ENCODE peak calls at places on chromosomes 13 and 19, in eight cellular contexts. One of them, this sample, is unnamed.

GRCh38 chr19:49936549-49936948 is 7.2 kb upstream of the NUP62 start:
- DNase-seq in head of caudate nucleus: no peak
- DNase-seq in CD4-positive, alpha-beta memory T cell: no peak
- DNase-seq in SK-MEL-5: no peak
- DNase-seq in NCI-H1417: no peak
- DNase-seq in activated CD4-positive, alpha-beta T cell treated with anti-CD3 and anti-CD28 coated beads for 24 hours: no peak
- DNase-seq in BJ: no peak
- DNase-seq in endodermal cell: no peak
- DNase-seq in this sample: no peak

GRCh38 chr13:86601351-86601750 is 802.1 kb upstream of the SLITRK6 start:
- DNase-seq in head of caudate nucleus: no peak
- DNase-seq in CD4-positive, alpha-beta memory T cell: no peak
- DNase-seq in SK-MEL-5: peak
- DNase-seq in NCI-H1417: no peak
- DNase-seq in activated CD4-positive, alpha-beta T cell treated with anti-CD3 and anti-CD28 coated beads for 24 hours: no peak
- DNase-seq in BJ: no peak
- DNase-seq in endodermal cell: no peak
- DNase-seq in this sample: no peak

GRCh38 chr13:51524846-51525566 is 59.3 kb upstream of the WDFY2 start:
- DNase-seq in head of caudate nucleus: no peak
- DNase-seq in CD4-positive, alpha-beta memory T cell: no peak
- DNase-seq in SK-MEL-5: no peak
- DNase-seq in NCI-H1417: no peak
- DNase-seq in activated CD4-positive, alpha-beta T cell treated with anti-CD3 and anti-CD28 coated beads for 24 hours: no peak
- DNase-seq in BJ: no peak
- DNase-seq in endodermal cell: no peak
- DNase-seq in this sample: no peak

GRCh38 chr13:109859216-109859835 is 72.9 kb upstream of the IRS2 start:
- DNase-seq in head of caudate nucleus: no peak
- DNase-seq in CD4-positive, alpha-beta memory T cell: no peak
- DNase-seq in SK-MEL-5: no peak
- DNase-seq in NCI-H1417: no peak
- DNase-seq in activated CD4-positive, alpha-beta T cell treated with anti-CD3 and anti-CD28 coated beads for 24 hours: no peak
- DNase-seq in BJ: no peak
- DNase-seq in endodermal cell: peak
- DNase-seq in this sample: no peak

GRCh38 chr13:27481766-27482165 is 31.4 kb upstream of the MTIF3 start:
- DNase-seq in head of caudate nucleus: peak
- DNase-seq in CD4-positive, alpha-beta memory T cell: no peak
- DNase-seq in SK-MEL-5: peak
- DNase-seq in NCI-H1417: peak
- DNase-seq in activated CD4-positive, alpha-beta T cell treated with anti-CD3 and anti-CD28 coated beads for 24 hours: no peak
- DNase-seq in BJ: no peak
- DNase-seq in endodermal cell: peak
- DNase-seq in this sample: peak

GRCh38 chr13:110680852-110681251 is 25.1 kb downstream of the CARS2 start:
- DNase-seq in head of caudate nucleus: no peak
- DNase-seq in CD4-positive, alpha-beta memory T cell: peak
- DNase-seq in SK-MEL-5: peak
- DNase-seq in NCI-H1417: no peak
- DNase-seq in activated CD4-positive, alpha-beta T cell treated with anti-CD3 and anti-CD28 coated beads for 24 hours: no peak
- DNase-seq in BJ: no peak
- DNase-seq in endodermal cell: peak
- DNase-seq in this sample: peak

GRCh38 chr13:106986033-106986484 is 418.1 kb upstream of the ARGLU1 start:
- DNase-seq in head of caudate nucleus: no peak
- DNase-seq in CD4-positive, alpha-beta memory T cell: no peak
- DNase-seq in SK-MEL-5: no peak
- DNase-seq in NCI-H1417: no peak
- DNase-seq in activated CD4-positive, alpha-beta T cell treated with anti-CD3 and anti-CD28 coated beads for 24 hours: no peak
- DNase-seq in BJ: peak
- DNase-seq in endodermal cell: peak
- DNase-seq in this sample: no peak

GRCh38 chr19:27793128-27793643 is 1419.8 kb downstream of the UQCRFS1 start:
- DNase-seq in head of caudate nucleus: peak
- DNase-seq in CD4-positive, alpha-beta memory T cell: no peak
- DNase-seq in SK-MEL-5: peak
- DNase-seq in NCI-H1417: peak
- DNase-seq in activated CD4-positive, alpha-beta T cell treated with anti-CD3 and anti-CD28 coated beads for 24 hours: peak
- DNase-seq in BJ: no peak
- DNase-seq in endodermal cell: peak
- DNase-seq in this sample: peak

GRCh38 chr13:85828094-85828684 is 29.0 kb upstream of the SLITRK6 start:
- DNase-seq in head of caudate nucleus: peak
- DNase-seq in CD4-positive, alpha-beta memory T cell: no peak
- DNase-seq in SK-MEL-5: peak
- DNase-seq in NCI-H1417: peak
- DNase-seq in activated CD4-positive, alpha-beta T cell treated with anti-CD3 and anti-CD28 coated beads for 24 hours: no peak
- DNase-seq in BJ: no peak
- DNase-seq in endodermal cell: no peak
- DNase-seq in this sample: peak

GRCh38 chr13:59356607-59357006 is 807.1 kb downstream of the DIAPH3 start:
- DNase-seq in head of caudate nucleus: peak
- DNase-seq in CD4-positive, alpha-beta memory T cell: no peak
- DNase-seq in SK-MEL-5: peak
- DNase-seq in NCI-H1417: no peak
- DNase-seq in activated CD4-positive, alpha-beta T cell treated with anti-CD3 and anti-CD28 coated beads for 24 hours: no peak
- DNase-seq in BJ: no peak
- DNase-seq in endodermal cell: no peak
- DNase-seq in this sample: peak

GRCh38 chr19:2428756-2429711 is 1.6 kb upstream of the TIMM13 start:
- DNase-seq in head of caudate nucleus: no peak
- DNase-seq in CD4-positive, alpha-beta memory T cell: no peak
- DNase-seq in SK-MEL-5: no peak
- DNase-seq in NCI-H1417: no peak
- DNase-seq in activated CD4-positive, alpha-beta T cell treated with anti-CD3 and anti-CD28 coated beads for 24 hours: no peak
- DNase-seq in BJ: no peak
- DNase-seq in endodermal cell: peak
- DNase-seq in this sample: no peak

GRCh38 chr19:39524495-39524894 is 8.2 kb downstream of the EID2B start:
- DNase-seq in head of caudate nucleus: no peak
- DNase-seq in CD4-positive, alpha-beta memory T cell: no peak
- DNase-seq in SK-MEL-5: no peak
- DNase-seq in NCI-H1417: no peak
- DNase-seq in activated CD4-positive, alpha-beta T cell treated with anti-CD3 and anti-CD28 coated beads for 24 hours: no peak
- DNase-seq in BJ: no peak
- DNase-seq in endodermal cell: no peak
- DNase-seq in this sample: no peak

GRCh38 chr13:23615677-23616076 is 45.5 kb downstream of the TNFRSF19 start:
- DNase-seq in head of caudate nucleus: no peak
- DNase-seq in CD4-positive, alpha-beta memory T cell: no peak
- DNase-seq in SK-MEL-5: no peak
- DNase-seq in NCI-H1417: peak
- DNase-seq in activated CD4-positive, alpha-beta T cell treated with anti-CD3 and anti-CD28 coated beads for 24 hours: no peak
- DNase-seq in BJ: no peak
- DNase-seq in endodermal cell: no peak
- DNase-seq in this sample: peak

GRCh38 chr13:112814905-112815585 is 125.2 kb downstream of the ATP11A start:
- DNase-seq in head of caudate nucleus: no peak
- DNase-seq in CD4-positive, alpha-beta memory T cell: no peak
- DNase-seq in SK-MEL-5: no peak
- DNase-seq in NCI-H1417: no peak
- DNase-seq in activated CD4-positive, alpha-beta T cell treated with anti-CD3 and anti-CD28 coated beads for 24 hours: no peak
- DNase-seq in BJ: no peak
- DNase-seq in endodermal cell: no peak
- DNase-seq in this sample: no peak

GRCh38 chr19:50705422-50706019 is 14.1 kb downstream of the SHANK1 start:
- DNase-seq in head of caudate nucleus: peak
- DNase-seq in CD4-positive, alpha-beta memory T cell: no peak
- DNase-seq in SK-MEL-5: peak
- DNase-seq in NCI-H1417: no peak
- DNase-seq in activated CD4-positive, alpha-beta T cell treated with anti-CD3 and anti-CD28 coated beads for 24 hours: no peak
- DNase-seq in BJ: no peak
- DNase-seq in endodermal cell: peak
- DNase-seq in this sample: peak